ENCODE peak calls at places on chromosomes 2 and 18, in eight cellular contexts. R is astrocyte of the spinal cord, C is LNCaP clone FGC, S is T-helper 1 cell, U is T-helper 2 cell, O is nephron progenitor cell, X is Calu3, E is glutamatergic neuron. Z is an unnamed sample.

GRCh38 chr2:121904656-121905055 is 149.2 kb downstream of the TSN start:
- DNase-seq in R (no peak), C (no peak), S (no peak), U (no peak), O (no peak), X (no peak), E (no peak), Z (peak)

GRCh38 chr2:231535961-231536360 is 5.7 kb upstream of the NMUR1 start:
- DNase-seq in R (no peak), C (no peak), S (no peak), U (no peak), O (no peak), X (no peak), E (no peak), Z (peak)

GRCh38 chr2:163657257-163657656 is 78.6 kb downstream of the FIGN start:
- DNase-seq in R (peak), C (no peak), S (no peak), U (no peak), O (no peak), X (no peak), E (no peak), Z (no peak)

GRCh38 chr2:29073913-29074312 is 410 bp downstream of the PCARE start:
- DNase-seq in R (no peak), C (no peak), S (no peak), U (no peak), O (no peak), X (no peak), E (no peak), Z (peak)

GRCh38 chr18:48950536-48951447 is at the start of gene SMAD7:
- DNase-seq in R (peak), C (no peak), S (no peak), U (peak), O (no peak), X (no peak), E (no peak), Z (no peak)

GRCh38 chr18:12329125-12329698 is 21.2 kb downstream of the TUBB6 start:
- DNase-seq in R (no peak), C (no peak), S (no peak), U (no peak), O (no peak), X (no peak), E (no peak), Z (peak)

GRCh38 chr2:210630904-210631560 is 74.6 kb downstream of the CPS1 start:
- DNase-seq in R (no peak), C (no peak), S (no peak), U (no peak), O (no peak), X (no peak), E (peak), Z (no peak)

GRCh38 chr2:75614062-75614710 is 32.4 kb upstream of the MRPL19 start:
- DNase-seq in R (no peak), C (no peak), S (no peak), U (no peak), O (no peak), X (no peak), E (no peak), Z (no peak)

GRCh38 chr2:193695367-193695766 is 1500.6 kb upstream of the TMEFF2 start:
- DNase-seq in R (peak), C (no peak), S (no peak), U (peak), O (no peak), X (peak), E (peak), Z (peak)

GRCh38 chr18:77052656-77053309 is 79.8 kb downstream of the MBP start:
- DNase-seq in R (no peak), C (no peak), S (no peak), U (no peak), O (no peak), X (no peak), E (peak), Z (peak)

GRCh38 chr2:226683196-226683595 is 116.4 kb downstream of the IRS1 start:
- DNase-seq in R (no peak), C (no peak), S (no peak), U (no peak), O (no peak), X (no peak), E (no peak), Z (peak)

GRCh38 chr18:24514439-24514838 is 54.0 kb downstream of the HRH4 start:
- DNase-seq in R (peak), C (no peak), S (peak), U (peak), O (no peak), X (peak), E (no peak), Z (peak)

GRCh38 chr2:231877533-231878456 is 48.4 kb downstream of the NPPC start:
- DNase-seq in R (peak), C (no peak), S (no peak), U (no peak), O (no peak), X (peak), E (no peak), Z (no peak)

GRCh38 chr18:55878224-55878623 is 290.2 kb upstream of the TCF4 start:
- DNase-seq in R (peak), C (no peak), S (no peak), U (no peak), O (no peak), X (no peak), E (no peak), Z (no peak)

GRCh38 chr2:43818761-43819160 is 19.9 kb downstream of the ABCG5 start:
- DNase-seq in R (peak), C (no peak), S (no peak), U (peak), O (no peak), X (peak), E (no peak), Z (peak)

GRCh38 chr2:64025741-64026140 is 6.5 kb upstream of the VPS54 start:
- DNase-seq in R (no peak), C (no peak), S (peak), U (peak), O (no peak), X (no peak), E (no peak), Z (no peak)

GRCh38 chr2:147630585-147630984 is 214.2 kb upstream of the ACVR2A start:
- DNase-seq in R (no peak), C (no peak), S (peak), U (peak), O (no peak), X (no peak), E (no peak), Z (no peak)

GRCh38 chr2:128752691-128753263 is 434.1 kb upstream of the HS6ST1 start:
- DNase-seq in R (no peak), C (no peak), S (no peak), U (no peak), O (no peak), X (no peak), E (no peak), Z (no peak)

GRCh38 chr2:8525582-8526402 is 156.1 kb upstream of the ID2 start:
- DNase-seq in R (peak), C (peak), S (no peak), U (no peak), O (peak), X (peak), E (no peak), Z (peak)

GRCh38 chr18:79695269-79695668 is 15.7 kb downstream of the CTDP1 start:
- DNase-seq in R (peak), C (no peak), S (no peak), U (no peak), O (no peak), X (no peak), E (no peak), Z (peak)

GRCh38 chr18:45771587-45771986 is 47.6 kb downstream of the SLC14A1 start:
- DNase-seq in R (peak), C (no peak), S (no peak), U (no peak), O (no peak), X (no peak), E (no peak), Z (peak)

GRCh38 chr2:190947139-190947538 is 66.5 kb downstream of the GLS start:
- DNase-seq in R (peak), C (no peak), S (no peak), U (peak), O (no peak), X (no peak), E (no peak), Z (peak)

GRCh38 chr2:241179894-241180293 is 8.6 kb upstream of the ANO7 start:
- DNase-seq in R (no peak), C (no peak), S (peak), U (peak), O (no peak), X (no peak), E (no peak), Z (no peak)

GRCh38 chr2:61135510-61135909 is 26.5 kb upstream of the C2orf74 start:
- DNase-seq in R (peak), C (no peak), S (peak), U (peak), O (no peak), X (no peak), E (no peak), Z (peak)

GRCh38 chr18:7000484-7001096 is 117.0 kb downstream of the LAMA1 start:
- DNase-seq in R (peak), C (no peak), S (no peak), U (no peak), O (no peak), X (no peak), E (no peak), Z (peak)

GRCh38 chr2:203533696-203534471 is 1.2 kb downstream of the RAPH1 start:
- DNase-seq in R (peak), C (no peak), S (peak), U (peak), O (peak), X (no peak), E (no peak), Z (peak)

GRCh38 chr2:85662899-85663683 is 4.9 kb downstream of the SFTPB start:
- DNase-seq in R (peak), C (no peak), S (no peak), U (no peak), O (no peak), X (peak), E (no peak), Z (peak)

GRCh38 chr2:86068098-86069047 is 37.3 kb downstream of the POLR1A start:
- DNase-seq in R (no peak), C (no peak), S (peak), U (peak), O (no peak), X (no peak), E (no peak), Z (peak)

GRCh38 chr2:2669316-2669715 is 338.2 kb upstream of the MYT1L start:
- DNase-seq in R (no peak), C (no peak), S (no peak), U (no peak), O (no peak), X (no peak), E (no peak), Z (no peak)

GRCh38 chr2:165423081-165423480 is 46.4 kb upstream of the CSRNP3 start:
- DNase-seq in R (no peak), C (no peak), S (no peak), U (no peak), O (no peak), X (no peak), E (no peak), Z (no peak)

Z was measured in myocyte.